ENCODE peak calls at places on chromosomes 5 and 9, in nine cellular contexts. One of them, this sample, is unnamed.
A peak's percentile ranks its signal among the peaks of the same experiment; 100 is the strongest.

GRCh38 chr5:170429014-170429413 is 39.8 kb upstream of the KCNMB1 start:
- DNase-seq in A172: peak; percentile 11
- DNase-seq in right atrium auricular region: no peak
- DNase-seq in Panc1: no peak
- DNase-seq in cardiac fibroblast: peak; percentile 11
- DNase-seq in omental fat pad: no peak
- DNase-seq in activated naive CD8-positive, alpha-beta T cell treated with anti-CD3 and anti-CD28 coated beads, Interleukin-2, amount 10 ng/mL, durations not matched to agents 7 days and 5 days: no peak
- DNase-seq in Karpas-422: peak; percentile 70
- DNase-seq in Ammon's horn: no peak
- DNase-seq in this sample: no peak

GRCh38 chr5:72618699-72619098 is 111.5 kb upstream of the ZNF366 start:
- DNase-seq in A172: no peak
- DNase-seq in right atrium auricular region: no peak
- DNase-seq in Panc1: no peak
- DNase-seq in cardiac fibroblast: no peak
- DNase-seq in omental fat pad: no peak
- DNase-seq in activated naive CD8-positive, alpha-beta T cell treated with anti-CD3 and anti-CD28 coated beads, Interleukin-2, amount 10 ng/mL, durations not matched to agents 7 days and 5 days: no peak
- DNase-seq in Karpas-422: no peak
- DNase-seq in Ammon's horn: no peak
- DNase-seq in this sample: no peak

GRCh38 chr5:82694886-82695285 is 382.3 kb downstream of the TMEM167A start:
- DNase-seq in A172: no peak
- DNase-seq in right atrium auricular region: no peak
- DNase-seq in Panc1: no peak
- DNase-seq in cardiac fibroblast: no peak
- DNase-seq in omental fat pad: no peak
- DNase-seq in activated naive CD8-positive, alpha-beta T cell treated with anti-CD3 and anti-CD28 coated beads, Interleukin-2, amount 10 ng/mL, durations not matched to agents 7 days and 5 days: no peak
- DNase-seq in Karpas-422: no peak
- DNase-seq in Ammon's horn: no peak
- DNase-seq in this sample: no peak

GRCh38 chr9:133514475-133515239 is 10.1 kb downstream of the MYMK start:
- DNase-seq in A172: no peak
- DNase-seq in right atrium auricular region: peak; percentile 85
- DNase-seq in Panc1: no peak
- DNase-seq in cardiac fibroblast: peak; percentile 69
- DNase-seq in omental fat pad: no peak
- DNase-seq in activated naive CD8-positive, alpha-beta T cell treated with anti-CD3 and anti-CD28 coated beads, Interleukin-2, amount 10 ng/mL, durations not matched to agents 7 days and 5 days: no peak
- DNase-seq in Karpas-422: no peak
- DNase-seq in Ammon's horn: peak; percentile 80
- DNase-seq in this sample: no peak

GRCh38 chr5:97101189-97101910 is 41.1 kb downstream of the LIX1 start:
- DNase-seq in A172: no peak
- DNase-seq in right atrium auricular region: no peak
- DNase-seq in Panc1: no peak
- DNase-seq in cardiac fibroblast: no peak
- DNase-seq in omental fat pad: no peak
- DNase-seq in activated naive CD8-positive, alpha-beta T cell treated with anti-CD3 and anti-CD28 coated beads, Interleukin-2, amount 10 ng/mL, durations not matched to agents 7 days and 5 days: no peak
- DNase-seq in Karpas-422: no peak
- DNase-seq in Ammon's horn: peak; percentile 80
- DNase-seq in this sample: no peak

GRCh38 chr5:76371955-76372319 is 31.1 kb upstream of the IQGAP2 start:
- DNase-seq in A172: peak; percentile 23
- DNase-seq in right atrium auricular region: no peak
- DNase-seq in Panc1: no peak
- DNase-seq in cardiac fibroblast: no peak
- DNase-seq in omental fat pad: no peak
- DNase-seq in activated naive CD8-positive, alpha-beta T cell treated with anti-CD3 and anti-CD28 coated beads, Interleukin-2, amount 10 ng/mL, durations not matched to agents 7 days and 5 days: no peak
- DNase-seq in Karpas-422: no peak
- DNase-seq in Ammon's horn: no peak
- DNase-seq in this sample: no peak

GRCh38 chr5:34652916-34653315 is 3.2 kb upstream of the RAI14 start:
- DNase-seq in A172: no peak
- DNase-seq in right atrium auricular region: no peak
- DNase-seq in Panc1: no peak
- DNase-seq in cardiac fibroblast: peak; percentile 80
- DNase-seq in omental fat pad: no peak
- DNase-seq in activated naive CD8-positive, alpha-beta T cell treated with anti-CD3 and anti-CD28 coated beads, Interleukin-2, amount 10 ng/mL, durations not matched to agents 7 days and 5 days: no peak
- DNase-seq in Karpas-422: no peak
- DNase-seq in Ammon's horn: no peak
- DNase-seq in this sample: peak; percentile 45

GRCh38 chr5:118791986-118792734 is 196.2 kb downstream of the DTWD2 start:
- DNase-seq in A172: peak; percentile 83
- DNase-seq in right atrium auricular region: peak; percentile 62
- DNase-seq in Panc1: peak; percentile 32
- DNase-seq in cardiac fibroblast: peak; percentile 86
- DNase-seq in omental fat pad: no peak
- DNase-seq in activated naive CD8-positive, alpha-beta T cell treated with anti-CD3 and anti-CD28 coated beads, Interleukin-2, amount 10 ng/mL, durations not matched to agents 7 days and 5 days: no peak
- DNase-seq in Karpas-422: peak; percentile 74
- DNase-seq in Ammon's horn: peak; percentile 88
- DNase-seq in this sample: peak; percentile 43

GRCh38 chr9:81431662-81432061 is 257.7 kb downstream of the TLE1 start:
- DNase-seq in A172: peak; percentile 93
- DNase-seq in right atrium auricular region: no peak
- DNase-seq in Panc1: peak; percentile 61
- DNase-seq in cardiac fibroblast: peak; percentile 34
- DNase-seq in omental fat pad: no peak
- DNase-seq in activated naive CD8-positive, alpha-beta T cell treated with anti-CD3 and anti-CD28 coated beads, Interleukin-2, amount 10 ng/mL, durations not matched to agents 7 days and 5 days: no peak
- DNase-seq in Karpas-422: no peak
- DNase-seq in Ammon's horn: no peak
- DNase-seq in this sample: peak; percentile 47

GRCh38 chr5:83401775-83402174 is 69.8 kb upstream of the VCAN start:
- DNase-seq in A172: no peak
- DNase-seq in right atrium auricular region: no peak
- DNase-seq in Panc1: no peak
- DNase-seq in cardiac fibroblast: no peak
- DNase-seq in omental fat pad: no peak
- DNase-seq in activated naive CD8-positive, alpha-beta T cell treated with anti-CD3 and anti-CD28 coated beads, Interleukin-2, amount 10 ng/mL, durations not matched to agents 7 days and 5 days: no peak
- DNase-seq in Karpas-422: no peak
- DNase-seq in Ammon's horn: no peak
- DNase-seq in this sample: no peak

This sample was measured in RCC 7860.